ENCODE peak calls at places on chromosomes 11 and 22, in eight cellular contexts. One of them, this sample, is unnamed.
A peak's percentile ranks its signal among the peaks of the same experiment; 100 is the strongest.

GRCh38 chr11:27363576-27364115 is 631 bp upstream of the CCDC34 start:
- DNase-seq in activated T-cell treated with anti-CD3 and anti-CD28 coated beads, Interleukin-2, amount 50 U/mL, for 48 hours: no peak
- DNase-seq in fibroblast of the conjunctiva: no peak
- DNase-seq in skeletal muscle cell: no peak
- DNase-seq in central memory CD4-positive, alpha-beta T cell: no peak
- DNase-seq in endodermal cell: no peak
- DNase-seq in heart left ventricle: no peak
- DNase-seq in stimulated activated CD4-positive, alpha-beta T cell treated with anti-CD3 and anti-CD28 coated beads, Interleukin-4, amount 100 ng/mL, for 4 hours: no peak
- DNase-seq in this sample: no peak

GRCh38 chr11:68550485-68550817 is 89.9 kb downstream of the PPP6R3 start:
- DNase-seq in activated T-cell treated with anti-CD3 and anti-CD28 coated beads, Interleukin-2, amount 50 U/mL, for 48 hours: peak; percentile 43
- DNase-seq in fibroblast of the conjunctiva: no peak
- DNase-seq in skeletal muscle cell: no peak
- DNase-seq in central memory CD4-positive, alpha-beta T cell: peak; percentile 6
- DNase-seq in endodermal cell: no peak
- DNase-seq in heart left ventricle: peak; percentile 45
- DNase-seq in stimulated activated CD4-positive, alpha-beta T cell treated with anti-CD3 and anti-CD28 coated beads, Interleukin-4, amount 100 ng/mL, for 4 hours: peak; percentile 42
- DNase-seq in this sample: no peak

GRCh38 chr11:65766535-65766934 is 14.2 kb downstream of the AP5B1 start:
- DNase-seq in activated T-cell treated with anti-CD3 and anti-CD28 coated beads, Interleukin-2, amount 50 U/mL, for 48 hours: no peak
- DNase-seq in fibroblast of the conjunctiva: no peak
- DNase-seq in skeletal muscle cell: peak; percentile 11
- DNase-seq in central memory CD4-positive, alpha-beta T cell: no peak
- DNase-seq in endodermal cell: no peak
- DNase-seq in heart left ventricle: no peak
- DNase-seq in stimulated activated CD4-positive, alpha-beta T cell treated with anti-CD3 and anti-CD28 coated beads, Interleukin-4, amount 100 ng/mL, for 4 hours: no peak
- DNase-seq in this sample: no peak

GRCh38 chr11:83070878-83071640 is 638 bp downstream of the RAB30 start:
- DNase-seq in activated T-cell treated with anti-CD3 and anti-CD28 coated beads, Interleukin-2, amount 50 U/mL, for 48 hours: peak; percentile 43
- DNase-seq in fibroblast of the conjunctiva: no peak
- DNase-seq in skeletal muscle cell: no peak
- DNase-seq in central memory CD4-positive, alpha-beta T cell: peak; percentile 18
- DNase-seq in endodermal cell: no peak
- DNase-seq in heart left ventricle: peak; percentile 57
- DNase-seq in stimulated activated CD4-positive, alpha-beta T cell treated with anti-CD3 and anti-CD28 coated beads, Interleukin-4, amount 100 ng/mL, for 4 hours: peak; percentile 32
- DNase-seq in this sample: peak; percentile 67

GRCh38 chr22:45696227-45696626 is 24.6 kb downstream of the ATXN10 start:
- DNase-seq in activated T-cell treated with anti-CD3 and anti-CD28 coated beads, Interleukin-2, amount 50 U/mL, for 48 hours: no peak
- DNase-seq in fibroblast of the conjunctiva: no peak
- DNase-seq in skeletal muscle cell: no peak
- DNase-seq in central memory CD4-positive, alpha-beta T cell: no peak
- DNase-seq in endodermal cell: no peak
- DNase-seq in heart left ventricle: no peak
- DNase-seq in stimulated activated CD4-positive, alpha-beta T cell treated with anti-CD3 and anti-CD28 coated beads, Interleukin-4, amount 100 ng/mL, for 4 hours: no peak
- DNase-seq in this sample: no peak

GRCh38 chr11:86570020-86570419 is 102.4 kb downstream of the ME3 start:
- DNase-seq in activated T-cell treated with anti-CD3 and anti-CD28 coated beads, Interleukin-2, amount 50 U/mL, for 48 hours: no peak
- DNase-seq in fibroblast of the conjunctiva: no peak
- DNase-seq in skeletal muscle cell: no peak
- DNase-seq in central memory CD4-positive, alpha-beta T cell: no peak
- DNase-seq in endodermal cell: no peak
- DNase-seq in heart left ventricle: no peak
- DNase-seq in stimulated activated CD4-positive, alpha-beta T cell treated with anti-CD3 and anti-CD28 coated beads, Interleukin-4, amount 100 ng/mL, for 4 hours: no peak
- DNase-seq in this sample: no peak

GRCh38 chr11:128653828-128654231 is 40.0 kb upstream of the FLI1 start:
- DNase-seq in activated T-cell treated with anti-CD3 and anti-CD28 coated beads, Interleukin-2, amount 50 U/mL, for 48 hours: no peak
- DNase-seq in fibroblast of the conjunctiva: peak; percentile 10
- DNase-seq in skeletal muscle cell: peak; percentile 48
- DNase-seq in central memory CD4-positive, alpha-beta T cell: no peak
- DNase-seq in endodermal cell: peak; percentile 86
- DNase-seq in heart left ventricle: peak; percentile 40
- DNase-seq in stimulated activated CD4-positive, alpha-beta T cell treated with anti-CD3 and anti-CD28 coated beads, Interleukin-4, amount 100 ng/mL, for 4 hours: no peak
- DNase-seq in this sample: peak; percentile 46

GRCh38 chr11:43222215-43222614 is 89.6 kb upstream of the API5 start:
- DNase-seq in activated T-cell treated with anti-CD3 and anti-CD28 coated beads, Interleukin-2, amount 50 U/mL, for 48 hours: no peak
- DNase-seq in fibroblast of the conjunctiva: no peak
- DNase-seq in skeletal muscle cell: no peak
- DNase-seq in central memory CD4-positive, alpha-beta T cell: no peak
- DNase-seq in endodermal cell: no peak
- DNase-seq in heart left ventricle: no peak
- DNase-seq in stimulated activated CD4-positive, alpha-beta T cell treated with anti-CD3 and anti-CD28 coated beads, Interleukin-4, amount 100 ng/mL, for 4 hours: no peak
- DNase-seq in this sample: no peak

GRCh38 chr22:26292667-26292995 is 123.4 kb downstream of the SEZ6L start:
- DNase-seq in activated T-cell treated with anti-CD3 and anti-CD28 coated beads, Interleukin-2, amount 50 U/mL, for 48 hours: no peak
- DNase-seq in fibroblast of the conjunctiva: no peak
- DNase-seq in skeletal muscle cell: no peak
- DNase-seq in central memory CD4-positive, alpha-beta T cell: no peak
- DNase-seq in endodermal cell: no peak
- DNase-seq in heart left ventricle: no peak
- DNase-seq in stimulated activated CD4-positive, alpha-beta T cell treated with anti-CD3 and anti-CD28 coated beads, Interleukin-4, amount 100 ng/mL, for 4 hours: no peak
- DNase-seq in this sample: no peak

GRCh38 chr11:210122-210802 is 2.8 kb downstream of the RIC8A start:
- DNase-seq in activated T-cell treated with anti-CD3 and anti-CD28 coated beads, Interleukin-2, amount 50 U/mL, for 48 hours: no peak
- DNase-seq in fibroblast of the conjunctiva: no peak
- DNase-seq in skeletal muscle cell: peak; percentile 32
- DNase-seq in central memory CD4-positive, alpha-beta T cell: no peak
- DNase-seq in endodermal cell: no peak
- DNase-seq in heart left ventricle: no peak
- DNase-seq in stimulated activated CD4-positive, alpha-beta T cell treated with anti-CD3 and anti-CD28 coated beads, Interleukin-4, amount 100 ng/mL, for 4 hours: no peak
- DNase-seq in this sample: no peak

GRCh38 chr22:37244114-37244921 is at the start of gene RAC2:
- DNase-seq in activated T-cell treated with anti-CD3 and anti-CD28 coated beads, Interleukin-2, amount 50 U/mL, for 48 hours: peak; percentile 95
- DNase-seq in fibroblast of the conjunctiva: no peak
- DNase-seq in skeletal muscle cell: no peak
- DNase-seq in central memory CD4-positive, alpha-beta T cell: peak; percentile 77
- DNase-seq in endodermal cell: peak; percentile 82
- DNase-seq in heart left ventricle: peak; percentile 77
- DNase-seq in stimulated activated CD4-positive, alpha-beta T cell treated with anti-CD3 and anti-CD28 coated beads, Interleukin-4, amount 100 ng/mL, for 4 hours: peak; percentile 91
- DNase-seq in this sample: peak; percentile 85

GRCh38 chr11:639324-639977 is 2.4 kb downstream of the DRD4 start:
- DNase-seq in activated T-cell treated with anti-CD3 and anti-CD28 coated beads, Interleukin-2, amount 50 U/mL, for 48 hours: peak; percentile 37
- DNase-seq in fibroblast of the conjunctiva: no peak
- DNase-seq in skeletal muscle cell: no peak
- DNase-seq in central memory CD4-positive, alpha-beta T cell: no peak
- DNase-seq in endodermal cell: peak; percentile 54
- DNase-seq in heart left ventricle: no peak
- DNase-seq in stimulated activated CD4-positive, alpha-beta T cell treated with anti-CD3 and anti-CD28 coated beads, Interleukin-4, amount 100 ng/mL, for 4 hours: no peak
- DNase-seq in this sample: no peak

GRCh38 chr11:19077965-19078364 is 17.4 kb upstream of the MRGPRX2 start:
- DNase-seq in activated T-cell treated with anti-CD3 and anti-CD28 coated beads, Interleukin-2, amount 50 U/mL, for 48 hours: no peak
- DNase-seq in fibroblast of the conjunctiva: no peak
- DNase-seq in skeletal muscle cell: no peak
- DNase-seq in central memory CD4-positive, alpha-beta T cell: no peak
- DNase-seq in endodermal cell: no peak
- DNase-seq in heart left ventricle: no peak
- DNase-seq in stimulated activated CD4-positive, alpha-beta T cell treated with anti-CD3 and anti-CD28 coated beads, Interleukin-4, amount 100 ng/mL, for 4 hours: no peak
- DNase-seq in this sample: no peak

GRCh38 chr11:123586568-123586967 is 67.9 kb downstream of the SCN3B start:
- DNase-seq in activated T-cell treated with anti-CD3 and anti-CD28 coated beads, Interleukin-2, amount 50 U/mL, for 48 hours: no peak
- DNase-seq in fibroblast of the conjunctiva: no peak
- DNase-seq in skeletal muscle cell: no peak
- DNase-seq in central memory CD4-positive, alpha-beta T cell: no peak
- DNase-seq in endodermal cell: no peak
- DNase-seq in heart left ventricle: no peak
- DNase-seq in stimulated activated CD4-positive, alpha-beta T cell treated with anti-CD3 and anti-CD28 coated beads, Interleukin-4, amount 100 ng/mL, for 4 hours: no peak
- DNase-seq in this sample: no peak

GRCh38 chr11:116144387-116144958 is 628.3 kb downstream of the BUD13 start:
- DNase-seq in activated T-cell treated with anti-CD3 and anti-CD28 coated beads, Interleukin-2, amount 50 U/mL, for 48 hours: no peak
- DNase-seq in fibroblast of the conjunctiva: no peak
- DNase-seq in skeletal muscle cell: no peak
- DNase-seq in central memory CD4-positive, alpha-beta T cell: no peak
- DNase-seq in endodermal cell: peak; percentile 66
- DNase-seq in heart left ventricle: no peak
- DNase-seq in stimulated activated CD4-positive, alpha-beta T cell treated with anti-CD3 and anti-CD28 coated beads, Interleukin-4, amount 100 ng/mL, for 4 hours: no peak
- DNase-seq in this sample: no peak

GRCh38 chr22:41621911-41622179 is 750 bp downstream of the XRCC6 start:
- DNase-seq in activated T-cell treated with anti-CD3 and anti-CD28 coated beads, Interleukin-2, amount 50 U/mL, for 48 hours: no peak
- DNase-seq in fibroblast of the conjunctiva: no peak
- DNase-seq in skeletal muscle cell: no peak
- DNase-seq in central memory CD4-positive, alpha-beta T cell: no peak
- DNase-seq in endodermal cell: no peak
- DNase-seq in heart left ventricle: no peak
- DNase-seq in stimulated activated CD4-positive, alpha-beta T cell treated with anti-CD3 and anti-CD28 coated beads, Interleukin-4, amount 100 ng/mL, for 4 hours: no peak
- DNase-seq in this sample: no peak

GRCh38 chr11:122663764-122664163 is 8.2 kb downstream of the UBASH3B start:
- DNase-seq in activated T-cell treated with anti-CD3 and anti-CD28 coated beads, Interleukin-2, amount 50 U/mL, for 48 hours: no peak
- DNase-seq in fibroblast of the conjunctiva: no peak
- DNase-seq in skeletal muscle cell: no peak
- DNase-seq in central memory CD4-positive, alpha-beta T cell: no peak
- DNase-seq in endodermal cell: no peak
- DNase-seq in heart left ventricle: no peak
- DNase-seq in stimulated activated CD4-positive, alpha-beta T cell treated with anti-CD3 and anti-CD28 coated beads, Interleukin-4, amount 100 ng/mL, for 4 hours: no peak
- DNase-seq in this sample: no peak